ENCODE peak calls at places on chromosomes 6 and 20, in five cellular contexts. W, Y, M, C and H are unnamed samples.

GRCh38 chr6:17600527-17601388 is 656 bp downstream of the FAM8A1 start:
- DNase-seq in W (peak), Y (peak), M (peak), C (no peak), H (peak)

GRCh38 chr6:42010185-42010872 is 40.0 kb upstream of the TAF8 start:
- DNase-seq in W (no peak), Y (no peak), M (peak), C (no peak), H (no peak)

GRCh38 chr6:149024361-149024760 is 277.5 kb downstream of the UST start:
- DNase-seq in W (no peak), Y (no peak), M (peak), C (no peak), H (no peak)

GRCh38 chr6:4664911-4665310 is 111.3 kb upstream of the CDYL start:
- DNase-seq in W (no peak), Y (no peak), M (no peak), C (no peak), H (no peak)

GRCh38 chr20:10792291-10792690 is 118.5 kb upstream of the JAG1 start:
- DNase-seq in W (no peak), Y (no peak), M (peak), C (no peak), H (no peak)

GRCh38 chr6:38248500-38249234 is 391.1 kb downstream of the BTBD9 start:
- DNase-seq in W (no peak), Y (no peak), M (peak), C (no peak), H (no peak)

GRCh38 chr6:125529061-125529460 is 220.4 kb upstream of the HEY2 start:
- DNase-seq in W (no peak), Y (no peak), M (no peak), C (no peak), H (no peak)

GRCh38 chr6:149855040-149855654 is 9.0 kb downstream of the LRP11 start:
- DNase-seq in W (no peak), Y (no peak), M (peak), C (no peak), H (no peak)

GRCh38 chr6:158991017-158991723 is 8.8 kb downstream of the RSPH3 start:
- DNase-seq in W (no peak), Y (no peak), M (peak), C (no peak), H (no peak)

GRCh38 chr6:33248643-33248931 is 23.1 kb downstream of the VPS52 start:
- DNase-seq in W (no peak), Y (no peak), M (peak), C (no peak), H (no peak)

GRCh38 chr20:4439461-4439860 is 282.2 kb upstream of the PRND start:
- DNase-seq in W (no peak), Y (no peak), M (no peak), C (no peak), H (no peak)

GRCh38 chr6:17311595-17312311 is 30.6 kb downstream of the RBM24 start:
- DNase-seq in W (no peak), Y (no peak), M (no peak), C (no peak), H (no peak)

GRCh38 chr6:168538892-168539811 is 98.2 kb downstream of the SMOC2 start:
- DNase-seq in W (no peak), Y (no peak), M (no peak), C (no peak), H (no peak)